ENCODE peak calls at places on chromosome 16, in four cellular contexts. S is sigmoid colon; A is activated naive CD4-positive, alpha-beta T cell; U is Caco-2. X is an unnamed sample.

GRCh38 chr16:79402920-79403319 is 197.6 kb downstream of the MAF start:
- DNase-seq in S (no peak), A (no peak), U (no peak), X (no peak)

GRCh38 chr16:60763869-60764268 is 1272.4 kb downstream of the CDH8 start:
- DNase-seq in S (no peak), U (no peak), A (no peak), X (no peak)

GRCh38 chr16:84617068-84617630 is 729 bp downstream of the COTL1 start:
- DNase-seq in U (no peak), A (peak), S (peak), X (no peak)

GRCh38 chr16:17237350-17237944 is 233.3 kb downstream of the XYLT1 start:
- DNase-seq in S (no peak), U (no peak), A (no peak), X (no peak)

GRCh38 chr16:20671903-20672302 is 25.6 kb downstream of the ACSM1 start:
- DNase-seq in U (no peak), S (no peak), A (no peak), X (no peak)

GRCh38 chr16:87442581-87442966 is 50.2 kb downstream of the ZCCHC14 start:
- DNase-seq in S (no peak), A (no peak), U (no peak), X (no peak)

GRCh38 chr16:1324286-1324826 is 9.1 kb upstream of the BAIAP3 start:
- DNase-seq in U (no peak), S (no peak), A (no peak), X (no peak)

GRCh38 chr16:68645494-68646388 is 631 bp downstream of the CDH3 start:
- DNase-seq in S (no peak), U (peak), A (no peak), X (no peak)

GRCh38 chr16:89315791-89316581 is 98.5 kb downstream of the ZNF778 start:
- DNase-seq in U (no peak), A (no peak), S (no peak), X (peak)

GRCh38 chr16:14324581-14324980 is 253.5 kb downstream of the MRTFB start:
- DNase-seq in A (no peak), S (no peak), U (no peak), X (no peak)

GRCh38 chr16:91484-91883 is 13.5 kb downstream of the MPG start:
- DNase-seq in S (no peak), A (no peak), U (no peak), X (no peak)

GRCh38 chr16:67537636-67538591 is 9.3 kb downstream of the RIPOR1 start:
- DNase-seq in U (peak), S (peak), A (no peak), X (no peak)

GRCh38 chr16:30152517-30152916 is 29.5 kb upstream of the MAPK3 start:
- DNase-seq in S (no peak), A (no peak), U (no peak), X (no peak)

GRCh38 chr16:15907863-15908478 is 19.6 kb upstream of the CEP20 start:
- DNase-seq in S (peak), A (no peak), U (peak), X (peak)

GRCh38 chr16:51198349-51198748 is 47.3 kb upstream of the SALL1 start:
- DNase-seq in A (no peak), S (no peak), U (no peak), X (no peak)

GRCh38 chr16:18802755-18803218 is 1.4 kb upstream of the ARL6IP1 start:
- DNase-seq in S (no peak), A (no peak), U (no peak), X (no peak)

GRCh38 chr16:84024854-84025253 is 17.7 kb downstream of the SLC38A8 start:
- DNase-seq in S (no peak), A (no peak), U (no peak), X (peak)

X was measured in bronchial epithelial cell.